ENCODE peak calls at places on chromosomes 5 and 9, in four cellular contexts. One of them, this sample, is unnamed.

GRCh38 chr9:106529616-106530015 is 333.4 kb upstream of the ZNF462 start:
- DNase-seq in gastrocnemius medialis: no peak
- DNase-seq in RCC 7860: no peak
- DNase-seq in GM10248: no peak
- DNase-seq in this sample: no peak

GRCh38 chr9:94156549-94157407 is 72.5 kb downstream of the PTPDC1 start:
- DNase-seq in gastrocnemius medialis: peak; percentile 38
- DNase-seq in RCC 7860: peak; percentile 23
- DNase-seq in GM10248: no peak
- DNase-seq in this sample: no peak

GRCh38 chr5:39013938-39014337 is 60.3 kb downstream of the RICTOR start:
- DNase-seq in gastrocnemius medialis: no peak
- DNase-seq in RCC 7860: no peak
- DNase-seq in GM10248: no peak
- DNase-seq in this sample: no peak

GRCh38 chr5:43121565-43122484 is 1.1 kb downstream of the ZNF131 start:
- DNase-seq in gastrocnemius medialis: no peak
- DNase-seq in RCC 7860: peak; percentile 61
- DNase-seq in GM10248: peak; percentile 32
- DNase-seq in this sample: no peak

GRCh38 chr9:121133104-121133816 is 58.5 kb downstream of the CNTRL start:
- DNase-seq in gastrocnemius medialis: no peak
- DNase-seq in RCC 7860: no peak
- DNase-seq in GM10248: no peak
- DNase-seq in this sample: no peak

GRCh38 chr5:40674661-40675235 is 5.0 kb upstream of the PTGER4 start:
- DNase-seq in gastrocnemius medialis: no peak
- DNase-seq in RCC 7860: no peak
- DNase-seq in GM10248: no peak
- DNase-seq in this sample: no peak

GRCh38 chr5:139690385-139691274 is 42.5 kb downstream of the CXXC5 start:
- DNase-seq in gastrocnemius medialis: no peak
- DNase-seq in RCC 7860: peak; percentile 20
- DNase-seq in GM10248: no peak
- DNase-seq in this sample: no peak

GRCh38 chr9:581673-582497 is 259.6 kb upstream of the DMRT1 start:
- DNase-seq in gastrocnemius medialis: no peak
- DNase-seq in RCC 7860: no peak
- DNase-seq in GM10248: peak; percentile 31
- DNase-seq in this sample: no peak

GRCh38 chr9:28365020-28365640 is 791.8 kb upstream of the C9orf72 start:
- DNase-seq in gastrocnemius medialis: no peak
- DNase-seq in RCC 7860: no peak
- DNase-seq in GM10248: no peak
- DNase-seq in this sample: no peak

GRCh38 chr9:2241461-2241874 is 226.3 kb downstream of the SMARCA2 start:
- DNase-seq in gastrocnemius medialis: no peak
- DNase-seq in RCC 7860: no peak
- DNase-seq in GM10248: no peak
- DNase-seq in this sample: peak; percentile 23

GRCh38 chr9:20253635-20254034 is 368.7 kb downstream of the MLLT3 start:
- DNase-seq in gastrocnemius medialis: no peak
- DNase-seq in RCC 7860: peak; percentile 20
- DNase-seq in GM10248: no peak
- DNase-seq in this sample: no peak

GRCh38 chr5:173968154-173968553 is 20.8 kb upstream of the C5orf47 start:
- DNase-seq in gastrocnemius medialis: no peak
- DNase-seq in RCC 7860: no peak
- DNase-seq in GM10248: no peak
- DNase-seq in this sample: no peak

GRCh38 chr9:74498616-74499095 is 1.5 kb downstream of the RORB start:
- DNase-seq in gastrocnemius medialis: no peak
- DNase-seq in RCC 7860: no peak
- DNase-seq in GM10248: peak; percentile 15
- DNase-seq in this sample: no peak

This sample was measured in MM.1S.